ENCODE peak calls at places on chromosomes 13 and 19, in seven cellular contexts. P is IMR-90, D is K562, O is A549, E is HepG2, J is H1, Q is GM12878. I is an unnamed sample.
A peak's percentile ranks its signal among the peaks of the same experiment; 100 is the strongest.

GRCh38 chr13:107642841-107643240 is 572.5 kb downstream of the LIG4 start:
- DNase-seq in P (peak; percentile 55), D (no peak), O (no peak), E (no peak), J (no peak), Q (no peak), I (no peak)

GRCh38 chr19:16038196-16038695 is 38.0 kb upstream of the TPM4 start:
- DNase-seq in P (no peak), D (no peak), O (no peak), E (no peak), J (no peak), Q (no peak), I (peak; percentile 13)

GRCh38 chr19:19528721-19529490 is at the start of gene YJEFN3:
- DNase-seq in P (peak; percentile 19), D (no peak), O (no peak), E (no peak), J (no peak), Q (no peak), I (peak; percentile 98)

GRCh38 chr13:98475521-98475920 is 101.4 kb downstream of the STK24 start:
- DNase-seq in P (no peak), D (peak; percentile 28), O (no peak), E (no peak), J (peak; percentile 78), Q (no peak), I (peak; percentile 56)

GRCh38 chr13:79779761-79780160 is 298.8 kb downstream of the NDFIP2 start:
- DNase-seq in P (peak; percentile 51), D (no peak), O (no peak), E (peak; percentile 12), J (no peak), Q (no peak), I (no peak)

GRCh38 chr13:71703145-71703544 is 163.9 kb downstream of the DACH1 start:
- DNase-seq in P (no peak), D (no peak), O (no peak), E (no peak), J (no peak), Q (no peak), I (no peak)

GRCh38 chr19:49552749-49553148 is 24.9 kb downstream of the RCN3 start:
- DNase-seq in P (no peak), D (no peak), O (no peak), E (no peak), J (no peak), Q (no peak), I (no peak)

GRCh38 chr19:41479757-41480191 is 36.8 kb downstream of the ERICH4 start:
- DNase-seq in P (no peak), D (peak; percentile 34), O (no peak), E (no peak), J (no peak), Q (no peak), I (no peak)

GRCh38 chr19:19372656-19373416 is 32.6 kb upstream of the GATAD2A start:
- DNase-seq in P (peak; percentile 45), D (peak; percentile 75), O (peak; percentile 8), E (peak; percentile 90), J (no peak), Q (no peak), I (no peak)

GRCh38 chr13:63184693-63185092 is 1769.0 kb upstream of the PCDH20 start:
- DNase-seq in P (peak; percentile 88), D (no peak), O (peak; percentile 0), E (peak; percentile 2), J (peak; percentile 51), Q (no peak), I (no peak)

GRCh38 chr19:47240996-47241918 is 10.3 kb upstream of the BBC3 start:
- DNase-seq in P (peak; percentile 79), D (peak; percentile 93), O (peak; percentile 69), E (peak; percentile 68), J (peak; percentile 86), Q (no peak), I (peak; percentile 84)

GRCh38 chr19:48997972-48998371 is 4.3 kb downstream of the RUVBL2 start:
- DNase-seq in P (peak; percentile 45), D (peak; percentile 69), O (peak; percentile 81), E (peak; percentile 73), J (peak; percentile 93), Q (no peak), I (peak; percentile 69)

GRCh38 chr13:45332831-45333219 is 8.2 kb downstream of the TPT1 start:
- DNase-seq in P (no peak), D (no peak), O (no peak), E (no peak), J (no peak), Q (no peak), I (no peak)

GRCh38 chr19:3426433-3426832 is 53.9 kb downstream of the SMIM24 start:
- DNase-seq in P (no peak), D (no peak), O (no peak), E (no peak), J (no peak), Q (no peak), I (no peak)

GRCh38 chr13:46168341-46168740 is 13.6 kb downstream of the LCP1 start:
- DNase-seq in P (no peak), D (no peak), O (no peak), E (no peak), J (no peak), Q (no peak), I (no peak)

GRCh38 chr13:31204592-31204991 is 4.8 kb downstream of the B3GLCT start:
- DNase-seq in P (peak; percentile 60), D (peak; percentile 80), O (peak; percentile 10), E (peak; percentile 34), J (peak; percentile 11), Q (no peak), I (peak; percentile 40)

GRCh38 chr19:43809762-43810696 is 7.8 kb upstream of the LYPD5 start:
- DNase-seq in P (peak; percentile 74), D (peak; percentile 44), O (peak; percentile 46), E (peak; percentile 29), J (no peak), Q (peak; percentile 24), I (peak; percentile 55)

GRCh38 chr19:7772752-7773291 is 9.8 kb downstream of the CLEC4M start:
- DNase-seq in P (no peak), D (no peak), O (no peak), E (no peak), J (no peak), Q (peak; percentile 68), I (no peak)

GRCh38 chr19:28296506-28296905 is 916.4 kb downstream of the UQCRFS1 start:
- DNase-seq in P (no peak), D (no peak), O (no peak), E (no peak), J (no peak), Q (no peak), I (no peak)

GRCh38 chr13:22278336-22278929 is 607.6 kb downstream of the FGF9 start:
- DNase-seq in P (peak; percentile 63), D (peak; percentile 5), O (no peak), E (peak; percentile 2), J (peak; percentile 67), Q (peak; percentile 43), I (peak; percentile 8)

GRCh38 chr13:41259875-41260501 is 3.4 kb downstream of the MTRF1 start:
- DNase-seq in P (no peak), D (no peak), O (no peak), E (peak; percentile 70), J (no peak), Q (no peak), I (no peak)
- TF ChIP-seq RFX5 in P (no peak), D (no peak), O (no peak), E (no peak), J (no peak), Q (no peak), I (no peak)

DNA sequence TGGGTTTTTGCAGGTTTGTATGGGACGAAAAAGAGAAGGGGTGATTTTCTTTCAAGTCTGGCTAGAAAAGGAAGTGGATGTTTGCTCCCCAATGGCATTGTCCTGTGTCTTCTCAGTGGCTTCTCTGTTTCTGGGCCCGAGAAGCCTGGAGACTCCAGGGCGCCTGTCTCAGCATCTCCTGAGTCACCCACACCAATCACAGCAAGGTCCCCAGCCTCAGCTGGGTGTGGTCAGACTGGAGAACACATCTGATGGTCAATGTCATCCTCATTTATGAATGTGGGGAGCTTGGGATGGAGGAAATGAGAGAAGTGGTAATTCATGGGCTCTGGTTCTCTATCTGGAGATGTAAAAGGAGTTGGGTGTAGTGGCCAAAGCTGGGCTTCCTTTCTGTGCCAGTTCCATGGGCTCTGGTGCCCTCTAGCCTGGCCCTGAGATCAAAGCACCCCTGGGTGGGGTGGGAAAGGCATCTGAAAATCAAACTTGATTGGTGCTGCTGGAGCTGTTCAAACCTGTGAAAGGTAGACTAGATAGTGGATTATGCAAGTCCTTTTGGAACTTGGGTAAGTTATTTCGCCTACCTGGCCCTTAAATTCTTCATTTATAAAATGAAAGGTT is 13.4 kb downstream of the RASL11A start:
- DNase-seq in P (no peak), D (peak; percentile 13), O (peak; percentile 7), E (no peak), J (no peak), Q (no peak), I (peak; percentile 28)
- TF ChIP-seq RFX5 in P (no peak), D (no peak), O (no peak), E (no peak), J (no peak), Q (no peak), I (no peak)

DNA sequence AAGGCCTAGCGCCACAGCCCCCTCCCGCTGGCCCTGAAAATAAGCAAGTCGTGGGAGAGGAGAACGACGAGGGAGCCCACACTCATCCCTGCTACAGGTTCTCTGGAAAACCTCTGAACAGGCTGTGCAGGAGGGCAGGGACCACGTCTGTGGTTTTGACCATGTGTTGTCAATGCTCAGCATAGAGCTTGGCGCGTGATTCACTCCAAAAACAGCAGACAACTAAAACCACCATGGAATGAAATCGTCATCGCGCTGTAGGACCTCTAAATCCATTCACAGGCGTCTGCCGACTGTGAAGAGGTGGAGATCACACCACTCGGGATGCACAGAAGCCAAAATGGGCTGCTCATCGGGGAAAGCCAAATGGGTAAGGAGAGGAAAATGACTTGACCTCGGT is 121.3 kb downstream of the COL4A1 start:
- DNase-seq in P (peak; percentile 17), D (no peak), O (no peak), E (no peak), J (no peak), Q (no peak), I (no peak)
- TF ChIP-seq RFX5 in P (no peak), D (no peak), O (no peak), E (no peak), J (no peak), Q (no peak), I (no peak)

DNA sequence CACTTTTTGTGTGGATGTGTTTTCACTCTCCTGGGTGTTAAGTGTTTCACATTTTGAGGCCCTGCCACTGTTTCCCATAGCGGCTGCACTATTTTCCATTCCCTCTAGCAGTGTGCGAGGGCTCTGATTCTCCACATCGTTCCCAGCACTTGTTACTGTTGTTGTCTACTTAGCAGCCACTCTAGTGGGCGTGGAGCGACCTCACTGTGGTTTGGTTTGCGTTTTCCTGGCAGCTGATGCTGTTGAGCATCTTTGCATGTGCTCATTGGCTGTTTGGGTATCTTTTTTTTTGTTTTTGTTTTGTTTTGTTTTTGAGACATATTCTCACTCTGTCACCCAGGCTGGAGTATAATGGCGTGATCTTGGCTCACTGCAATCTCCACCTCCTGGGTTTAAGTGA is 14.4 kb downstream of the NAXD start:
- DNase-seq in P (no peak), D (no peak), O (no peak), E (no peak), J (no peak), Q (no peak), I (no peak)
- TF ChIP-seq RFX5 in P (no peak), D (no peak), O (no peak), E (no peak), J (no peak), Q (no peak), I (no peak)

I was measured in SK-N-SH.